ENCODE peak calls at places on chromosomes 4 and X, in ten cellular contexts. One of them, this sample, is unnamed.

GRCh38 chr4:48079972-48080391 is 54.1 kb downstream of the TXK start:
- DNase-seq in epithelial cell of prostate: no peak
- DNase-seq in A549: no peak
- DNase-seq in CD4-positive, alpha-beta memory T cell: no peak
- DNase-seq in Peyer's patch: no peak
- DNase-seq in IMR-90: no peak
- DNase-seq in sigmoid colon: no peak
- DNase-seq in prostate gland: no peak
- DNase-seq in suprapubic skin: no peak
- DNase-seq in CD8-positive, alpha-beta memory T cell: no peak
- DNase-seq in this sample: no peak

GRCh38 chr4:164700471-164700870 is 53.5 kb upstream of the SMIM31 start:
- DNase-seq in epithelial cell of prostate: no peak
- DNase-seq in IMR-90: no peak
- DNase-seq in CD8-positive, alpha-beta memory T cell: no peak
- DNase-seq in A549: peak; percentile 2
- DNase-seq in CD4-positive, alpha-beta memory T cell: no peak
- DNase-seq in Peyer's patch: no peak
- DNase-seq in prostate gland: peak; percentile 7
- DNase-seq in suprapubic skin: no peak
- DNase-seq in sigmoid colon: no peak
- DNase-seq in this sample: no peak

GRCh38 chr4:19486400-19486799 is 765.3 kb upstream of the SLIT2 start:
- DNase-seq in IMR-90: no peak
- DNase-seq in A549: no peak
- DNase-seq in suprapubic skin: no peak
- DNase-seq in CD4-positive, alpha-beta memory T cell: no peak
- DNase-seq in epithelial cell of prostate: no peak
- DNase-seq in prostate gland: no peak
- DNase-seq in Peyer's patch: no peak
- DNase-seq in sigmoid colon: no peak
- DNase-seq in CD8-positive, alpha-beta memory T cell: no peak
- DNase-seq in this sample: no peak

GRCh38 chr4:139164731-139165130 is 12.3 kb downstream of the ELF2 start:
- DNase-seq in sigmoid colon: no peak
- DNase-seq in epithelial cell of prostate: no peak
- DNase-seq in A549: no peak
- DNase-seq in IMR-90: no peak
- DNase-seq in CD4-positive, alpha-beta memory T cell: no peak
- DNase-seq in Peyer's patch: no peak
- DNase-seq in prostate gland: no peak
- DNase-seq in suprapubic skin: no peak
- DNase-seq in CD8-positive, alpha-beta memory T cell: no peak
- DNase-seq in this sample: no peak

GRCh38 chr4:187006189-187006618 is 282.5 kb upstream of the FAT1 start:
- DNase-seq in IMR-90: peak; percentile 73
- DNase-seq in epithelial cell of prostate: peak; percentile 41
- DNase-seq in CD8-positive, alpha-beta memory T cell: no peak
- DNase-seq in suprapubic skin: no peak
- DNase-seq in sigmoid colon: no peak
- DNase-seq in A549: no peak
- DNase-seq in CD4-positive, alpha-beta memory T cell: no peak
- DNase-seq in prostate gland: peak; percentile 19
- DNase-seq in Peyer's patch: no peak
- DNase-seq in this sample: no peak

GRCh38 chrX:68978211-68978780 is 149.5 kb downstream of the EFNB1 start:
- DNase-seq in CD4-positive, alpha-beta memory T cell: no peak
- DNase-seq in CD8-positive, alpha-beta memory T cell: no peak
- DNase-seq in Peyer's patch: no peak
- DNase-seq in A549: no peak
- DNase-seq in prostate gland: peak; percentile 17
- DNase-seq in epithelial cell of prostate: no peak
- DNase-seq in IMR-90: peak; percentile 56
- DNase-seq in suprapubic skin: no peak
- DNase-seq in sigmoid colon: no peak
- DNase-seq in this sample: no peak

GRCh38 chr4:113256946-113257345 is 207.5 kb downstream of the ANK2 start:
- DNase-seq in Peyer's patch: no peak
- DNase-seq in sigmoid colon: no peak
- DNase-seq in IMR-90: peak; percentile 8
- DNase-seq in suprapubic skin: no peak
- DNase-seq in epithelial cell of prostate: peak; percentile 31
- DNase-seq in CD4-positive, alpha-beta memory T cell: no peak
- DNase-seq in CD8-positive, alpha-beta memory T cell: no peak
- DNase-seq in prostate gland: no peak
- DNase-seq in A549: no peak
- DNase-seq in this sample: no peak

GRCh38 chrX:13876652-13877051 is 59.8 kb upstream of the GPM6B start:
- DNase-seq in suprapubic skin: no peak
- DNase-seq in A549: no peak
- DNase-seq in IMR-90: peak; percentile 78
- DNase-seq in sigmoid colon: no peak
- DNase-seq in Peyer's patch: no peak
- DNase-seq in epithelial cell of prostate: no peak
- DNase-seq in CD8-positive, alpha-beta memory T cell: no peak
- DNase-seq in CD4-positive, alpha-beta memory T cell: no peak
- DNase-seq in prostate gland: no peak
- DNase-seq in this sample: peak; percentile 3

GRCh38 chrX:135740683-135741149 is 27.3 kb downstream of the CT45A3 start:
- DNase-seq in suprapubic skin: no peak
- DNase-seq in Peyer's patch: no peak
- DNase-seq in epithelial cell of prostate: no peak
- DNase-seq in IMR-90: no peak
- DNase-seq in sigmoid colon: no peak
- DNase-seq in A549: peak; percentile 28
- DNase-seq in prostate gland: no peak
- DNase-seq in CD8-positive, alpha-beta memory T cell: peak; percentile 5
- DNase-seq in CD4-positive, alpha-beta memory T cell: peak; percentile 31
- DNase-seq in this sample: no peak

GRCh38 chrX:13763489-13763888 is 28.9 kb downstream of the OFD1 start:
- DNase-seq in Peyer's patch: no peak
- DNase-seq in CD8-positive, alpha-beta memory T cell: no peak
- DNase-seq in A549: no peak
- DNase-seq in prostate gland: peak; percentile 55
- DNase-seq in sigmoid colon: no peak
- DNase-seq in IMR-90: no peak
- DNase-seq in suprapubic skin: no peak
- DNase-seq in epithelial cell of prostate: no peak
- DNase-seq in CD4-positive, alpha-beta memory T cell: no peak
- DNase-seq in this sample: peak; percentile 12

GRCh38 chr4:8761167-8761823 is 110.3 kb downstream of the HMX1 start:
- DNase-seq in prostate gland: no peak
- DNase-seq in CD4-positive, alpha-beta memory T cell: no peak
- DNase-seq in Peyer's patch: no peak
- DNase-seq in sigmoid colon: peak; percentile 43
- DNase-seq in IMR-90: no peak
- DNase-seq in suprapubic skin: peak; percentile 43
- DNase-seq in epithelial cell of prostate: no peak
- DNase-seq in A549: no peak
- DNase-seq in CD8-positive, alpha-beta memory T cell: no peak
- DNase-seq in this sample: no peak

GRCh38 chr4:38757945-38758344 is 24.8 kb downstream of the TLR10 start:
- DNase-seq in CD4-positive, alpha-beta memory T cell: no peak
- DNase-seq in Peyer's patch: peak; percentile 29
- DNase-seq in epithelial cell of prostate: no peak
- DNase-seq in CD8-positive, alpha-beta memory T cell: no peak
- DNase-seq in A549: no peak
- DNase-seq in IMR-90: no peak
- DNase-seq in suprapubic skin: no peak
- DNase-seq in prostate gland: no peak
- DNase-seq in sigmoid colon: no peak
- DNase-seq in this sample: no peak

GRCh38 chrX:134933248-134933647 is 57.5 kb upstream of the SMIM10 start:
- DNase-seq in suprapubic skin: no peak
- DNase-seq in A549: no peak
- DNase-seq in epithelial cell of prostate: no peak
- DNase-seq in prostate gland: no peak
- DNase-seq in CD8-positive, alpha-beta memory T cell: no peak
- DNase-seq in CD4-positive, alpha-beta memory T cell: no peak
- DNase-seq in Peyer's patch: no peak
- DNase-seq in IMR-90: no peak
- DNase-seq in sigmoid colon: no peak
- DNase-seq in this sample: no peak

GRCh38 chr4:109795059-109795458 is 6.7 kb downstream of the CFI start:
- DNase-seq in prostate gland: no peak
- DNase-seq in Peyer's patch: no peak
- DNase-seq in A549: no peak
- DNase-seq in CD8-positive, alpha-beta memory T cell: no peak
- DNase-seq in epithelial cell of prostate: no peak
- DNase-seq in suprapubic skin: no peak
- DNase-seq in IMR-90: no peak
- DNase-seq in sigmoid colon: no peak
- DNase-seq in CD4-positive, alpha-beta memory T cell: no peak
- DNase-seq in this sample: no peak

GRCh38 chrX:101257448-101258259 is 33.5 kb downstream of the TAF7L start:
- DNase-seq in IMR-90: peak; percentile 76
- DNase-seq in sigmoid colon: no peak
- DNase-seq in prostate gland: no peak
- DNase-seq in suprapubic skin: no peak
- DNase-seq in CD4-positive, alpha-beta memory T cell: no peak
- DNase-seq in Peyer's patch: no peak
- DNase-seq in CD8-positive, alpha-beta memory T cell: no peak
- DNase-seq in epithelial cell of prostate: no peak
- DNase-seq in A549: no peak
- DNase-seq in this sample: no peak

GRCh38 chr4:128793859-128794667 is 15.4 kb upstream of the JADE1 start:
- DNase-seq in A549: no peak
- DNase-seq in suprapubic skin: no peak
- DNase-seq in epithelial cell of prostate: no peak
- DNase-seq in prostate gland: no peak
- DNase-seq in IMR-90: peak; percentile 55
- DNase-seq in CD4-positive, alpha-beta memory T cell: no peak
- DNase-seq in sigmoid colon: no peak
- DNase-seq in Peyer's patch: no peak
- DNase-seq in CD8-positive, alpha-beta memory T cell: no peak
- DNase-seq in this sample: no peak

GRCh38 chr4:11746734-11747133 is 318.0 kb upstream of the HS3ST1 start:
- DNase-seq in CD8-positive, alpha-beta memory T cell: no peak
- DNase-seq in A549: no peak
- DNase-seq in sigmoid colon: no peak
- DNase-seq in Peyer's patch: no peak
- DNase-seq in prostate gland: no peak
- DNase-seq in suprapubic skin: no peak
- DNase-seq in epithelial cell of prostate: no peak
- DNase-seq in CD4-positive, alpha-beta memory T cell: no peak
- DNase-seq in IMR-90: no peak
- DNase-seq in this sample: no peak
- H3K27ac ChIP-seq in CD8-positive, alpha-beta memory T cell: no peak overlapping the region
- H3K27ac ChIP-seq in A549: no peak overlapping the region
- H3K27ac ChIP-seq in sigmoid colon: no peak overlapping the region
- H3K27ac ChIP-seq in Peyer's patch: no peak overlapping the region
- H3K27ac ChIP-seq in prostate gland: no peak overlapping the region
- H3K27ac ChIP-seq in suprapubic skin: no peak overlapping the region
- H3K27ac ChIP-seq in epithelial cell of prostate: no peak overlapping the region
- H3K27ac ChIP-seq in CD4-positive, alpha-beta memory T cell: no peak overlapping the region
- H3K27ac ChIP-seq in IMR-90: no peak overlapping the region
- H3K27ac ChIP-seq in this sample: no peak overlapping the region

GRCh38 chr4:22030321-22030720 is 81.7 kb upstream of the KCNIP4 start:
- DNase-seq in suprapubic skin: no peak
- DNase-seq in IMR-90: no peak
- DNase-seq in sigmoid colon: no peak
- DNase-seq in epithelial cell of prostate: no peak
- DNase-seq in A549: no peak
- DNase-seq in CD8-positive, alpha-beta memory T cell: no peak
- DNase-seq in CD4-positive, alpha-beta memory T cell: no peak
- DNase-seq in Peyer's patch: no peak
- DNase-seq in prostate gland: no peak
- DNase-seq in this sample: no peak
- H3K27ac ChIP-seq in suprapubic skin: no peak overlapping the region
- H3K27ac ChIP-seq in IMR-90: no peak overlapping the region
- H3K27ac ChIP-seq in sigmoid colon: no peak overlapping the region
- H3K27ac ChIP-seq in epithelial cell of prostate: no peak overlapping the region
- H3K27ac ChIP-seq in A549: no peak overlapping the region
- H3K27ac ChIP-seq in CD8-positive, alpha-beta memory T cell: no peak overlapping the region
- H3K27ac ChIP-seq in CD4-positive, alpha-beta memory T cell: no peak overlapping the region
- H3K27ac ChIP-seq in Peyer's patch: no peak overlapping the region
- H3K27ac ChIP-seq in prostate gland: no peak overlapping the region
- H3K27ac ChIP-seq in this sample: no peak overlapping the region

DNA sequence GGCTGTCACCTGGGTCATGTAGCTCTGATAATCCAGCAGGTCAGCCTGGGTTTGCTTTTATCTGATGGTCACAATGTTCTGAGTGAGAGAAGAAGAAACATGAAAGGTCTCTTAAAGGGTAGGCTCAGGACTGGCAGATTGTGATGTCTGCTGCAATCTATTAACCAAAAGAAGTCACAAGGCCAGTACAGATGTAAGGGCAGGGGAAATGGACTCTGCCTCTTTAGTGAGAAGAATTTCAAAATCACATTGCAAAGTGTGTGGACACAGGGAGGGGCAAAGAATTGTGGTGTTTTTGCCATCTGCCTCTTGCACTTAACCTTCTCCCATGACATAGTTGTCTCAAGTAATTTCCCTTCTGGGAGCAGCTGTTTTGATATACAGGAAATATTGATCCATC is 40.9 kb downstream of the IL1RAPL1 start:
- DNase-seq in prostate gland: no peak
- DNase-seq in Peyer's patch: no peak
- DNase-seq in CD8-positive, alpha-beta memory T cell: no peak
- DNase-seq in sigmoid colon: no peak
- DNase-seq in CD4-positive, alpha-beta memory T cell: no peak
- DNase-seq in epithelial cell of prostate: no peak
- DNase-seq in A549: no peak
- DNase-seq in IMR-90: no peak
- DNase-seq in suprapubic skin: no peak
- DNase-seq in this sample: no peak
- H3K27ac ChIP-seq in prostate gland: no peak overlapping the region
- H3K27ac ChIP-seq in Peyer's patch: no peak overlapping the region
- H3K27ac ChIP-seq in CD8-positive, alpha-beta memory T cell: no peak overlapping the region
- H3K27ac ChIP-seq in sigmoid colon: no peak overlapping the region
- H3K27ac ChIP-seq in CD4-positive, alpha-beta memory T cell: no peak overlapping the region
- H3K27ac ChIP-seq in epithelial cell of prostate: no peak overlapping the region
- H3K27ac ChIP-seq in A549: no peak overlapping the region
- H3K27ac ChIP-seq in IMR-90: no peak overlapping the region
- H3K27ac ChIP-seq in suprapubic skin: no peak overlapping the region
- H3K27ac ChIP-seq in this sample: no peak overlapping the region

DNA sequence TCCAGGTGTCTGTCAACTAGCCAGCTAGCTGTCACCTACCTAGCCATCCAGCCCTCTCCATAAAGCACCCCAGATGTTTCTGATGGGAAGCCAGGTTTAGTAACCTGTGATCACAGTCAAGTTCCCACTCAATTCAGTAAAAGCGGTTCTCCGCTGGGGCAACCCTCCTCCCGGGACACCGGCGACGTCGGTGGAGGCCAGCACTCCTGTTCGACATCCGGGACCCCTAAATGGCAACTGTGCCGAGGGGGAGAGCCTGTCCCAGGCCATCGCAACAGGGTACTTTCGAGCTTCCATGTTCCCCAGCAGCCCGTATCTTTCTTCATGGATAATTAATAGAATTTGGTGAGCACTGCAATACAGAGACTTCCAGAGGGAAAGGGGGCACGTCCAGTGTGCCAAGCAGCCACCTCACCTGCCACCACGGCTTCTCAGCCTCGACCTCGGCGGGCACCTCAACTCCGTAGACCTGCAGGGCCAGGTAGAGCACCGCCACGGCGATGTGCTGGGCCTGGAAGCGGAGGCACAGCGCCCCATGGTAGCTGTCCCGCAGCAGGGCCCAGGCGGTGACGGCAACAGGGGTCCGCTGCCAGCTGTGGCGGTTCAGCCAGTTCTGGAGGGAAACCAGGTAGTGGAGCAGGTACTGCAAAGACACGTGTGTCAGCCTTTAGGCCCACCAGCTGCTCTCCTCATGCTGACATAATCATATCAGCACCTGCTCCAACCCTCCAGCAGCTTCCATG is 6.7 kb downstream of the CCNQ start:
- DNase-seq in CD4-positive, alpha-beta memory T cell: no peak
- DNase-seq in A549: no peak
- DNase-seq in Peyer's patch: no peak
- DNase-seq in epithelial cell of prostate: no peak
- DNase-seq in sigmoid colon: no peak
- DNase-seq in CD8-positive, alpha-beta memory T cell: no peak
- DNase-seq in IMR-90: no peak
- DNase-seq in prostate gland: no peak
- DNase-seq in suprapubic skin: no peak
- DNase-seq in this sample: no peak
- H3K27ac ChIP-seq in CD4-positive, alpha-beta memory T cell: no peak overlapping the region
- H3K27ac ChIP-seq in A549: no peak overlapping the region
- H3K27ac ChIP-seq in Peyer's patch: no peak overlapping the region
- H3K27ac ChIP-seq in epithelial cell of prostate: no peak overlapping the region
- H3K27ac ChIP-seq in sigmoid colon: no peak overlapping the region
- H3K27ac ChIP-seq in CD8-positive, alpha-beta memory T cell: no peak overlapping the region
- H3K27ac ChIP-seq in IMR-90: no peak overlapping the region
- H3K27ac ChIP-seq in prostate gland: no peak overlapping the region
- H3K27ac ChIP-seq in suprapubic skin: no peak overlapping the region
- H3K27ac ChIP-seq in this sample: peak overlapping the region; percentile 74